ENCODE peak calls at places on chromosome 1, in four cellular contexts. Q, Y, H and Z are unnamed samples.

GRCh38 chr1:181911715-181912114 is 149.8 kb downstream of the ZNF648 start:
- DNase-seq in Q (no peak), Y (no peak), H (no peak), Z (no peak)

GRCh38 chr1:23010734-23011449 is 4.8 kb downstream of the TEX46 start:
- DNase-seq in Q (no peak), Y (no peak), H (no peak), Z (peak; percentile 66)

GRCh38 chr1:55245781-55246180 is 30.6 kb upstream of the USP24 start:
- DNase-seq in Q (no peak), Y (no peak), H (no peak), Z (no peak)

GRCh38 chr1:222288056-222288455 is 259.8 kb downstream of the HHIPL2 start:
- DNase-seq in Q (no peak), Y (no peak), H (no peak), Z (no peak)

GRCh38 chr1:225460737-225461532 is 33.1 kb upstream of the LBR start:
- DNase-seq in Q (no peak), Y (peak; percentile 54), H (no peak), Z (no peak)

GRCh38 chr1:231493421-231494185 is 34.9 kb upstream of the TSNAX start:
- DNase-seq in Q (no peak), Y (no peak), H (no peak), Z (no peak)

GRCh38 chr1:203597386-203598040 is 29.1 kb upstream of the ATP2B4 start:
- DNase-seq in Q (no peak), Y (no peak), H (no peak), Z (no peak)

GRCh38 chr1:34268311-34269042 is 91.8 kb downstream of the C1orf94 start:
- DNase-seq in Q (no peak), Y (no peak), H (peak; percentile 8), Z (peak; percentile 32)